ENCODE peak calls at places on chromosomes 7 and 10, in eight cellular contexts. One of them, this sample, is unnamed.

GRCh38 chr7:293681-294439 is 3.9 kb downstream of the FOXL3 start:
- DNase-seq in activated naive CD4-positive, alpha-beta T cell treated with Interleukin-2 at 50 U/mL for 16 hours: no peak
- DNase-seq in EL: no peak
- DNase-seq in NCI-H2081: no peak
- DNase-seq in HepG2: no peak
- DNase-seq in progenitor cell of endocrine pancreas: no peak
- DNase-seq in H7: peak; percentile 45
- DNase-seq in AG08396: no peak
- DNase-seq in this sample: no peak

GRCh38 chr10:113576853-113577252 is 24.0 kb downstream of the HABP2 start:
- DNase-seq in activated naive CD4-positive, alpha-beta T cell treated with Interleukin-2 at 50 U/mL for 16 hours: no peak
- DNase-seq in EL: peak; percentile 15
- DNase-seq in NCI-H2081: no peak
- DNase-seq in HepG2: no peak
- DNase-seq in progenitor cell of endocrine pancreas: no peak
- DNase-seq in H7: peak; percentile 61
- DNase-seq in AG08396: peak; percentile 19
- DNase-seq in this sample: no peak

GRCh38 chr10:6562221-6562620 is 17.9 kb downstream of the PRKCQ start:
- DNase-seq in activated naive CD4-positive, alpha-beta T cell treated with Interleukin-2 at 50 U/mL for 16 hours: no peak
- DNase-seq in EL: no peak
- DNase-seq in NCI-H2081: no peak
- DNase-seq in HepG2: no peak
- DNase-seq in progenitor cell of endocrine pancreas: no peak
- DNase-seq in H7: no peak
- DNase-seq in AG08396: no peak
- DNase-seq in this sample: no peak

GRCh38 chr7:19181634-19182033 is 36.4 kb upstream of the FERD3L start:
- DNase-seq in activated naive CD4-positive, alpha-beta T cell treated with Interleukin-2 at 50 U/mL for 16 hours: no peak
- DNase-seq in EL: peak; percentile 6
- DNase-seq in NCI-H2081: no peak
- DNase-seq in HepG2: no peak
- DNase-seq in progenitor cell of endocrine pancreas: no peak
- DNase-seq in H7: no peak
- DNase-seq in AG08396: no peak
- DNase-seq in this sample: no peak

GRCh38 chr7:107262857-107263256 is 94.1 kb downstream of the HBP1 start:
- DNase-seq in activated naive CD4-positive, alpha-beta T cell treated with Interleukin-2 at 50 U/mL for 16 hours: no peak
- DNase-seq in EL: no peak
- DNase-seq in NCI-H2081: no peak
- DNase-seq in HepG2: no peak
- DNase-seq in progenitor cell of endocrine pancreas: no peak
- DNase-seq in H7: no peak
- DNase-seq in AG08396: no peak
- DNase-seq in this sample: no peak

GRCh38 chr7:83921798-83922607 is 272.6 kb downstream of the SEMA3A start:
- DNase-seq in activated naive CD4-positive, alpha-beta T cell treated with Interleukin-2 at 50 U/mL for 16 hours: no peak
- DNase-seq in EL: peak; percentile 39
- DNase-seq in NCI-H2081: no peak
- DNase-seq in HepG2: no peak
- DNase-seq in progenitor cell of endocrine pancreas: no peak
- DNase-seq in H7: no peak
- DNase-seq in AG08396: peak; percentile 35
- DNase-seq in this sample: peak; percentile 5

GRCh38 chr7:36310897-36311296 is 78.8 kb upstream of the ANLN start:
- DNase-seq in activated naive CD4-positive, alpha-beta T cell treated with Interleukin-2 at 50 U/mL for 16 hours: no peak
- DNase-seq in EL: no peak
- DNase-seq in NCI-H2081: no peak
- DNase-seq in HepG2: no peak
- DNase-seq in progenitor cell of endocrine pancreas: peak; percentile 3
- DNase-seq in H7: no peak
- DNase-seq in AG08396: no peak
- DNase-seq in this sample: no peak

GRCh38 chr10:52004342-52004949 is 305.1 kb upstream of the CSTF2T start:
- DNase-seq in activated naive CD4-positive, alpha-beta T cell treated with Interleukin-2 at 50 U/mL for 16 hours: no peak
- DNase-seq in EL: peak; percentile 39
- DNase-seq in NCI-H2081: peak; percentile 10
- DNase-seq in HepG2: peak; percentile 5
- DNase-seq in progenitor cell of endocrine pancreas: no peak
- DNase-seq in H7: peak; percentile 55
- DNase-seq in AG08396: peak; percentile 48
- DNase-seq in this sample: peak; percentile 44

GRCh38 chr7:39703143-39703542 is 79.8 kb downstream of the RALA start:
- DNase-seq in activated naive CD4-positive, alpha-beta T cell treated with Interleukin-2 at 50 U/mL for 16 hours: no peak
- DNase-seq in EL: no peak
- DNase-seq in NCI-H2081: no peak
- DNase-seq in HepG2: no peak
- DNase-seq in progenitor cell of endocrine pancreas: no peak
- DNase-seq in H7: peak; percentile 26
- DNase-seq in AG08396: peak; percentile 6
- DNase-seq in this sample: no peak

GRCh38 chr7:155961241-155962190 is 149.3 kb upstream of the SHH start:
- DNase-seq in activated naive CD4-positive, alpha-beta T cell treated with Interleukin-2 at 50 U/mL for 16 hours: peak; percentile 17
- DNase-seq in EL: no peak
- DNase-seq in NCI-H2081: no peak
- DNase-seq in HepG2: peak; percentile 61
- DNase-seq in progenitor cell of endocrine pancreas: no peak
- DNase-seq in H7: no peak
- DNase-seq in AG08396: no peak
- DNase-seq in this sample: no peak

GRCh38 chr10:101879456-101880189 is 36.0 kb upstream of the KCNIP2 start:
- DNase-seq in activated naive CD4-positive, alpha-beta T cell treated with Interleukin-2 at 50 U/mL for 16 hours: no peak
- DNase-seq in EL: peak; percentile 87
- DNase-seq in NCI-H2081: no peak
- DNase-seq in HepG2: no peak
- DNase-seq in progenitor cell of endocrine pancreas: no peak
- DNase-seq in H7: no peak
- DNase-seq in AG08396: peak; percentile 28
- DNase-seq in this sample: no peak

GRCh38 chr7:101936612-101937231 is 119.3 kb downstream of the CUX1 start:
- DNase-seq in activated naive CD4-positive, alpha-beta T cell treated with Interleukin-2 at 50 U/mL for 16 hours: no peak
- DNase-seq in EL: no peak
- DNase-seq in NCI-H2081: no peak
- DNase-seq in HepG2: no peak
- DNase-seq in progenitor cell of endocrine pancreas: no peak
- DNase-seq in H7: peak; percentile 72
- DNase-seq in AG08396: no peak
- DNase-seq in this sample: peak; percentile 46

GRCh38 chr10:33566426-33566825 is 232.0 kb upstream of the NRP1 start:
- DNase-seq in activated naive CD4-positive, alpha-beta T cell treated with Interleukin-2 at 50 U/mL for 16 hours: no peak
- DNase-seq in EL: no peak
- DNase-seq in NCI-H2081: no peak
- DNase-seq in HepG2: no peak
- DNase-seq in progenitor cell of endocrine pancreas: no peak
- DNase-seq in H7: peak; percentile 8
- DNase-seq in AG08396: no peak
- DNase-seq in this sample: no peak

GRCh38 chr10:59748834-59749233 is 4.4 kb downstream of the MRLN start:
- DNase-seq in activated naive CD4-positive, alpha-beta T cell treated with Interleukin-2 at 50 U/mL for 16 hours: no peak
- DNase-seq in EL: no peak
- DNase-seq in NCI-H2081: no peak
- DNase-seq in HepG2: no peak
- DNase-seq in progenitor cell of endocrine pancreas: no peak
- DNase-seq in H7: no peak
- DNase-seq in AG08396: no peak
- DNase-seq in this sample: no peak

GRCh38 chr7:99380032-99380822 is 5.7 kb downstream of the ARPC1B start:
- DNase-seq in activated naive CD4-positive, alpha-beta T cell treated with Interleukin-2 at 50 U/mL for 16 hours: peak; percentile 45
- DNase-seq in EL: peak; percentile 40
- DNase-seq in NCI-H2081: no peak
- DNase-seq in HepG2: no peak
- DNase-seq in progenitor cell of endocrine pancreas: no peak
- DNase-seq in H7: peak; percentile 60
- DNase-seq in AG08396: no peak
- DNase-seq in this sample: peak; percentile 70

GRCh38 chr10:10010397-10010796 is 1007.3 kb upstream of the CELF2 start:
- DNase-seq in activated naive CD4-positive, alpha-beta T cell treated with Interleukin-2 at 50 U/mL for 16 hours: no peak
- DNase-seq in EL: no peak
- DNase-seq in NCI-H2081: no peak
- DNase-seq in HepG2: no peak
- DNase-seq in progenitor cell of endocrine pancreas: no peak
- DNase-seq in H7: peak; percentile 3
- DNase-seq in AG08396: no peak
- DNase-seq in this sample: no peak

GRCh38 chr7:32937344-32938174 is 19.7 kb upstream of the FKBP9 start:
- DNase-seq in activated naive CD4-positive, alpha-beta T cell treated with Interleukin-2 at 50 U/mL for 16 hours: no peak
- DNase-seq in EL: peak; percentile 31
- DNase-seq in NCI-H2081: peak; percentile 8
- DNase-seq in HepG2: peak; percentile 40
- DNase-seq in progenitor cell of endocrine pancreas: no peak
- DNase-seq in H7: no peak
- DNase-seq in AG08396: peak; percentile 39
- DNase-seq in this sample: no peak

GRCh38 chr10:12181065-12181775 is 14.5 kb downstream of the NUDT5 start:
- DNase-seq in activated naive CD4-positive, alpha-beta T cell treated with Interleukin-2 at 50 U/mL for 16 hours: peak; percentile 79
- DNase-seq in EL: peak; percentile 51
- DNase-seq in NCI-H2081: no peak
- DNase-seq in HepG2: no peak
- DNase-seq in progenitor cell of endocrine pancreas: no peak
- DNase-seq in H7: no peak
- DNase-seq in AG08396: no peak
- DNase-seq in this sample: no peak

GRCh38 chr7:6489612-6490011 is 41.9 kb upstream of the DAGLB start:
- DNase-seq in activated naive CD4-positive, alpha-beta T cell treated with Interleukin-2 at 50 U/mL for 16 hours: no peak
- DNase-seq in EL: no peak
- DNase-seq in NCI-H2081: no peak
- DNase-seq in HepG2: peak; percentile 35
- DNase-seq in progenitor cell of endocrine pancreas: no peak
- DNase-seq in H7: no peak
- DNase-seq in AG08396: no peak
- DNase-seq in this sample: no peak

GRCh38 chr7:106345421-106346166 is 60.8 kb upstream of the NAMPT start:
- DNase-seq in activated naive CD4-positive, alpha-beta T cell treated with Interleukin-2 at 50 U/mL for 16 hours: peak; percentile 72
- DNase-seq in EL: peak; percentile 38
- DNase-seq in NCI-H2081: no peak
- DNase-seq in HepG2: no peak
- DNase-seq in progenitor cell of endocrine pancreas: no peak
- DNase-seq in H7: no peak
- DNase-seq in AG08396: no peak
- DNase-seq in this sample: no peak

GRCh38 chr10:34994565-34995142 is 95.5 kb downstream of the CUL2 start:
- DNase-seq in activated naive CD4-positive, alpha-beta T cell treated with Interleukin-2 at 50 U/mL for 16 hours: peak; percentile 35
- DNase-seq in EL: peak; percentile 82
- DNase-seq in NCI-H2081: peak; percentile 46
- DNase-seq in HepG2: peak; percentile 79
- DNase-seq in progenitor cell of endocrine pancreas: peak; percentile 43
- DNase-seq in H7: peak; percentile 81
- DNase-seq in AG08396: peak; percentile 53
- DNase-seq in this sample: peak; percentile 22

GRCh38 chr10:10870523-10871241 is 147.0 kb upstream of the CELF2 start:
- DNase-seq in activated naive CD4-positive, alpha-beta T cell treated with Interleukin-2 at 50 U/mL for 16 hours: no peak
- DNase-seq in EL: no peak
- DNase-seq in NCI-H2081: no peak
- DNase-seq in HepG2: no peak
- DNase-seq in progenitor cell of endocrine pancreas: no peak
- DNase-seq in H7: no peak
- DNase-seq in AG08396: no peak
- DNase-seq in this sample: no peak

GRCh38 chr10:102869290-102870198 is at the start of gene AS3MT:
- DNase-seq in activated naive CD4-positive, alpha-beta T cell treated with Interleukin-2 at 50 U/mL for 16 hours: no peak
- DNase-seq in EL: peak; percentile 49
- DNase-seq in NCI-H2081: no peak
- DNase-seq in HepG2: peak; percentile 38
- DNase-seq in progenitor cell of endocrine pancreas: peak; percentile 54
- DNase-seq in H7: peak; percentile 94
- DNase-seq in AG08396: peak; percentile 70
- DNase-seq in this sample: peak; percentile 41

GRCh38 chr7:100175296-100175935 is 1.8 kb downstream of the GPC2 start:
- DNase-seq in activated naive CD4-positive, alpha-beta T cell treated with Interleukin-2 at 50 U/mL for 16 hours: no peak
- DNase-seq in EL: no peak
- DNase-seq in NCI-H2081: no peak
- DNase-seq in HepG2: no peak
- DNase-seq in progenitor cell of endocrine pancreas: no peak
- DNase-seq in H7: peak; percentile 10
- DNase-seq in AG08396: no peak
- DNase-seq in this sample: no peak

GRCh38 chr7:74354009-74354408 is 64.8 kb downstream of the CLIP2 start:
- DNase-seq in activated naive CD4-positive, alpha-beta T cell treated with Interleukin-2 at 50 U/mL for 16 hours: no peak
- DNase-seq in EL: no peak
- DNase-seq in NCI-H2081: no peak
- DNase-seq in HepG2: no peak
- DNase-seq in progenitor cell of endocrine pancreas: no peak
- DNase-seq in H7: no peak
- DNase-seq in AG08396: no peak
- DNase-seq in this sample: no peak

GRCh38 chr10:34739915-34740314 is 75.2 kb downstream of the PARD3 start:
- DNase-seq in activated naive CD4-positive, alpha-beta T cell treated with Interleukin-2 at 50 U/mL for 16 hours: no peak
- DNase-seq in EL: peak; percentile 37
- DNase-seq in NCI-H2081: peak; percentile 38
- DNase-seq in HepG2: no peak
- DNase-seq in progenitor cell of endocrine pancreas: peak; percentile 20
- DNase-seq in H7: peak; percentile 88
- DNase-seq in AG08396: peak; percentile 73
- DNase-seq in this sample: peak; percentile 59

GRCh38 chr10:101397140-101397539 is 43.2 kb downstream of the BTRC start:
- DNase-seq in activated naive CD4-positive, alpha-beta T cell treated with Interleukin-2 at 50 U/mL for 16 hours: peak; percentile 12
- DNase-seq in EL: peak; percentile 21
- DNase-seq in NCI-H2081: peak; percentile 26
- DNase-seq in HepG2: peak; percentile 27
- DNase-seq in progenitor cell of endocrine pancreas: no peak
- DNase-seq in H7: peak; percentile 12
- DNase-seq in AG08396: peak; percentile 55
- DNase-seq in this sample: peak; percentile 47

GRCh38 chr10:133162178-133162909 is 2.3 kb downstream of the KNDC1 start:
- DNase-seq in activated naive CD4-positive, alpha-beta T cell treated with Interleukin-2 at 50 U/mL for 16 hours: no peak
- DNase-seq in EL: no peak
- DNase-seq in NCI-H2081: no peak
- DNase-seq in HepG2: peak; percentile 25
- DNase-seq in progenitor cell of endocrine pancreas: no peak
- DNase-seq in H7: peak; percentile 45
- DNase-seq in AG08396: no peak
- DNase-seq in this sample: no peak

GRCh38 chr10:82925547-82925946 is 1050.6 kb downstream of the NRG3 start:
- DNase-seq in activated naive CD4-positive, alpha-beta T cell treated with Interleukin-2 at 50 U/mL for 16 hours: no peak
- DNase-seq in EL: peak; percentile 3
- DNase-seq in NCI-H2081: no peak
- DNase-seq in HepG2: no peak
- DNase-seq in progenitor cell of endocrine pancreas: no peak
- DNase-seq in H7: no peak
- DNase-seq in AG08396: no peak
- DNase-seq in this sample: no peak

GRCh38 chr10:130003787-130004613 is 39.9 kb upstream of the EBF3 start:
- DNase-seq in activated naive CD4-positive, alpha-beta T cell treated with Interleukin-2 at 50 U/mL for 16 hours: no peak
- DNase-seq in EL: no peak
- DNase-seq in NCI-H2081: no peak
- DNase-seq in HepG2: no peak
- DNase-seq in progenitor cell of endocrine pancreas: no peak
- DNase-seq in H7: no peak
- DNase-seq in AG08396: no peak
- DNase-seq in this sample: no peak

GRCh38 chr10:76086571-76087260 is 655.3 kb downstream of the LRMDA start:
- DNase-seq in activated naive CD4-positive, alpha-beta T cell treated with Interleukin-2 at 50 U/mL for 16 hours: no peak
- DNase-seq in EL: peak; percentile 73
- DNase-seq in NCI-H2081: peak; percentile 48
- DNase-seq in HepG2: peak; percentile 60
- DNase-seq in progenitor cell of endocrine pancreas: no peak
- DNase-seq in H7: peak; percentile 64
- DNase-seq in AG08396: peak; percentile 24
- DNase-seq in this sample: peak; percentile 42

GRCh38 chr10:57699944-57700343 is 567.8 kb downstream of the IPMK start:
- DNase-seq in activated naive CD4-positive, alpha-beta T cell treated with Interleukin-2 at 50 U/mL for 16 hours: no peak
- DNase-seq in EL: peak; percentile 28
- DNase-seq in NCI-H2081: no peak
- DNase-seq in HepG2: no peak
- DNase-seq in progenitor cell of endocrine pancreas: no peak
- DNase-seq in H7: no peak
- DNase-seq in AG08396: no peak
- DNase-seq in this sample: no peak

GRCh38 chr7:2100278-2101205 is 132.2 kb downstream of the MAD1L1 start:
- DNase-seq in activated naive CD4-positive, alpha-beta T cell treated with Interleukin-2 at 50 U/mL for 16 hours: no peak
- DNase-seq in EL: peak; percentile 21
- DNase-seq in NCI-H2081: no peak
- DNase-seq in HepG2: peak; percentile 58
- DNase-seq in progenitor cell of endocrine pancreas: no peak
- DNase-seq in H7: peak; percentile 77
- DNase-seq in AG08396: no peak
- DNase-seq in this sample: no peak

GRCh38 chr10:89591111-89591795 is 53.8 kb downstream of the PANK1 start:
- DNase-seq in activated naive CD4-positive, alpha-beta T cell treated with Interleukin-2 at 50 U/mL for 16 hours: no peak
- DNase-seq in EL: peak; percentile 11
- DNase-seq in NCI-H2081: no peak
- DNase-seq in HepG2: no peak
- DNase-seq in progenitor cell of endocrine pancreas: no peak
- DNase-seq in H7: no peak
- DNase-seq in AG08396: no peak
- DNase-seq in this sample: no peak

This sample was measured in hepatic stellate cell.